ENCODE peak calls at places on chromosomes 2 and 18, in four cellular contexts. K is trophoblast cell, W is IMR-90, E is mesendoderm. V is an unnamed sample. For H3K79me1, the result is how much of the 10 kb centered on the place peaks cover.

GRCh38 chr2:234267534-234267933 is 217.0 kb downstream of the SPP2 start:
- DNase-seq in K (no peak), W (no peak), E (peak), V (no peak)

GRCh38 chr2:52386433-52386832 is 1354.5 kb upstream of the NRXN1 start:
- DNase-seq in K (no peak), W (no peak), E (peak), V (no peak)

GRCh38 chr2:27980242-27980641 is 89.7 kb downstream of the BABAM2 start:
- DNase-seq in K (no peak), W (no peak), E (no peak), V (no peak)

GRCh38 chr2:240800241-240800640 is 19.8 kb downstream of the KIF1A start:
- DNase-seq in K (no peak), W (peak), E (no peak), V (no peak)

GRCh38 chr2:218010116-218010837 is 7.5 kb upstream of the TNS1 start:
- DNase-seq in K (peak), W (peak), E (no peak), V (peak)

GRCh38 chr2:6008186-6008585 is 316.0 kb downstream of the SOX11 start:
- DNase-seq in K (no peak), W (no peak), E (no peak), V (no peak)

GRCh38 chr2:62304429-62305417 is 108.8 kb downstream of the B3GNT2 start:
- DNase-seq in K (peak), W (peak), E (peak), V (peak)

GRCh38 chr2:127561371-127561770 is 25.9 kb downstream of the MYO7B start:
- DNase-seq in K (no peak), W (no peak), E (no peak), V (no peak)

GRCh38 chr2:43068053-43068471 is 158.3 kb downstream of the ZFP36L2 start:
- DNase-seq in K (no peak), W (no peak), E (no peak), V (peak)

GRCh38 chr18:57440331-57441101 is 5.3 kb downstream of the ONECUT2 start:
- DNase-seq in K (no peak), W (no peak), E (peak), V (peak)

GRCh38 chr18:48676346-48676745 is 137.5 kb downstream of the CTIF start:
- DNase-seq in K (no peak), W (no peak), E (no peak), V (no peak)

GRCh38 chr18:48676756-48677368 is 138.0 kb downstream of the CTIF start:
- DNase-seq in K (peak), W (peak), E (peak), V (peak)

GRCh38 chr18:48679236-48679635 is 140.4 kb downstream of the CTIF start:
- DNase-seq in K (no peak), W (no peak), E (no peak), V (no peak)

GRCh38 chr18:48680339-48680738 is 141.5 kb downstream of the CTIF start:
- DNase-seq in K (no peak), W (no peak), E (no peak), V (no peak)

DNA sequence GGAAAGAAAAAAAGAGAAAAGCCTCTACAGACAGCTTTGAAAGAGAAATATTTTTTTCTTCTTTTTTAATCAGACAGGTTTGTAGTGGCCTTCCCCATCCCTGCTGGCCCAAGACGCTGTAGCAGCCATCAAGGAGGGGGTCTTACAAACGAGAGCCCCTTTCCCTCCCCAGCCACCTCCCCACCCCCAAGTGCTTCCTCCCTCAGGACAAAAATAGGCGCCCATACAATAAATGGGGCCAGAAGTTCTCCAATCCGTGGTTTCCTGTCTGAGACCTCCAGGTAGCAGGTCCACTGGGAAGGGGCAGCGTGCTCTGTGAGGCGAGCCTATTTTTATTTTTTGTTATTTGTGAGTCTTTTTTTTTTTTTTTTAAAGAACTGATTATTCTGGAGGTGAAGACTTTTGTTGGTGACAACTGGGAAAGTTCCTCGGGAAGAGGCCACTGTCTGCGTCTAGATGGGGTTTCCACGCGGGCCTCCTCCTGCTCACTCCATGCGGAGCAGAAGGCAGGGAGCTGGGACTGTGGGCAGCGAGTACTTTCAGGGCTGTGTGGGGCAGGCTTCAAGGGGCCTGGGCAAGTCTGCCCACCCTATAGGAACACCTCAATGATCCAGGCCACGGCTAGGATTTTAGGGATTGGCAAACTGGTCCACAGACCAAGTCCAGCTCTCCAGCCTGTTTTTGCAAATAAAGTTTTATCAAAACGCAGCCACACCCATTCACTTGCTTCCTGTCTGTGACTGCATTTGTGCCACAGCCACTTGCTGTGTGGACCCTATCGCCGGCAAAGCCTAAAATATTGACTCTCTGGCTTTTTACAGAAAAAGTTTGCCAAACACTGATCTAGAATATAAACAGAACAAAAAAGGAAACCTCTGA is 139.6 kb downstream of the CTIF start:
- DNase-seq in K (no peak), W (no peak), E (no peak), V (no peak)
- H3K27ac ChIP-seq in K (no peak), W (no peak), E (no peak), V (no peak)

GRCh38 chr2:105790467-105791118 is 45.9 kb downstream of the NCK2 start:
- DNase-seq in K (no peak), W (no peak), E (no peak), V (no peak)

GRCh38 chr2:105793230-105793975 is 48.7 kb downstream of the NCK2 start:
- DNase-seq in K (no peak), W (no peak), E (no peak), V (no peak)

GRCh38 chr2:105789745-105790466 is 45.2 kb downstream of the NCK2 start:
- DNase-seq in K (no peak), W (peak), E (no peak), V (no peak)

GRCh38 chr2:105792561-105792960 is 47.8 kb downstream of the NCK2 start:
- DNase-seq in K (no peak), W (no peak), E (no peak), V (no peak)

GRCh38 chr2:105791229-105791628 is 46.5 kb downstream of the NCK2 start:
- DNase-seq in K (no peak), W (no peak), E (no peak), V (no peak)
- H3K79me1 ChIP-seq in K (under half), W (under half), E (under half), V (under half)

GRCh38 chr18:54150226-54150625 is 74.2 kb downstream of the MBD2 start:
- DNase-seq in K (peak), W (no peak), E (peak), V (peak)
- H3K27ac ChIP-seq in K (peak), W (no peak), E (no peak), V (no peak)

DNA sequence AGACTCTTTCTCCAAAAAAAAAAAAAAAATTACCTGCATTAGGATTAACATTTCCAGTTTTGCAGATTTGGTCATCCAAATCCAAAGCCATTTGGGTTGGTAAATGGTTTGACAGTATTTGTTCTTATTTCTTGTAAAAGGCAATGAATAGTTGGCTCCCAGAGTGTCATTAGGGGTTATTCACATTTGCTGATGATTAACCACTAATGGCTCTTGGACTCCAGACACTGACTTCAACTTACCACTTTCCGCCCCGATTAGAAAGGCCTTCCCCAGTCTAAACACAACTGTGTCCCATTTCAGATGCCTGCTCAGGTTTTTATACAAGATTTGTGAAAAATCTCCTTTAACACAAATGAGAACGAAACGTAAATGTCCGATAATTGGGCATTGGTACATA is 9.6 kb upstream of the TGIF1 start:
- DNase-seq in K (no peak), W (no peak), E (no peak), V (no peak)
- H3K79me1 ChIP-seq in K (under half), W (under half), E (under half), V (under half)